ENCODE peak calls at places on chromosomes 2 and 18, in four cellular contexts. One of them, this sample, is unnamed.

GRCh38 chr2:170782673-170783072 is 12.5 kb downstream of the ERICH2 start:
- DNase-seq in H9: no peak
- DNase-seq in thoracic aorta: no peak
- DNase-seq in heart left ventricle: no peak
- DNase-seq in this sample: no peak

GRCh38 chr2:237541242-237541641 is 25.1 kb upstream of the PRLH start:
- DNase-seq in H9: no peak
- DNase-seq in thoracic aorta: no peak
- DNase-seq in heart left ventricle: no peak
- DNase-seq in this sample: no peak

GRCh38 chr2:9560628-9561027 is 5.0 kb upstream of the ADAM17 start:
- DNase-seq in H9: no peak
- DNase-seq in heart left ventricle: no peak
- DNase-seq in thoracic aorta: no peak
- DNase-seq in this sample: no peak

GRCh38 chr2:104862061-104862941 is 8.4 kb downstream of the POU3F3 start:
- DNase-seq in heart left ventricle: no peak
- DNase-seq in thoracic aorta: no peak
- DNase-seq in H9: peak
- DNase-seq in this sample: no peak

GRCh38 chr18:55588001-55588875 is at the start of gene TCF4:
- DNase-seq in thoracic aorta: no peak
- DNase-seq in heart left ventricle: peak
- DNase-seq in H9: peak
- DNase-seq in this sample: no peak

GRCh38 chr2:127001751-127002150 is 103.1 kb downstream of the TEX51 start:
- DNase-seq in H9: no peak
- DNase-seq in thoracic aorta: no peak
- DNase-seq in heart left ventricle: no peak
- DNase-seq in this sample: no peak

GRCh38 chr18:250685-251084 is 17.2 kb downstream of the THOC1 start:
- DNase-seq in H9: no peak
- DNase-seq in heart left ventricle: no peak
- DNase-seq in thoracic aorta: no peak
- DNase-seq in this sample: no peak

GRCh38 chr2:196131384-196131861 is 40.0 kb downstream of the STK17B start:
- DNase-seq in H9: peak
- DNase-seq in thoracic aorta: no peak
- DNase-seq in heart left ventricle: no peak
- DNase-seq in this sample: no peak

GRCh38 chr2:62956646-62957045 is 94.0 kb upstream of the OTX1 start:
- DNase-seq in H9: no peak
- DNase-seq in thoracic aorta: no peak
- DNase-seq in heart left ventricle: no peak
- DNase-seq in this sample: no peak

GRCh38 chr2:207188601-207189000 is 22.9 kb upstream of the KLF7 start:
- DNase-seq in heart left ventricle: no peak
- DNase-seq in thoracic aorta: no peak
- DNase-seq in H9: no peak
- DNase-seq in this sample: no peak

GRCh38 chr2:113266431-113266830 is 12.3 kb downstream of the PAX8 start:
- DNase-seq in heart left ventricle: no peak
- DNase-seq in thoracic aorta: no peak
- DNase-seq in H9: no peak
- DNase-seq in this sample: no peak

GRCh38 chr18:50737127-50737526 is 82.7 kb downstream of the MRO start:
- DNase-seq in heart left ventricle: no peak
- DNase-seq in H9: no peak
- DNase-seq in thoracic aorta: no peak
- DNase-seq in this sample: no peak

GRCh38 chr2:56107486-56107885 is 76.3 kb upstream of the CCDC85A start:
- DNase-seq in thoracic aorta: no peak
- DNase-seq in H9: no peak
- DNase-seq in heart left ventricle: no peak
- DNase-seq in this sample: no peak

GRCh38 chr2:113233593-113234550 is 44.8 kb downstream of the PAX8 start:
- DNase-seq in thoracic aorta: no peak
- DNase-seq in heart left ventricle: no peak
- DNase-seq in H9: no peak
- DNase-seq in this sample: no peak

GRCh38 chr18:596288-596881 is 403 bp upstream of the CLUL1 start:
- DNase-seq in thoracic aorta: no peak
- DNase-seq in H9: peak
- DNase-seq in heart left ventricle: no peak
- DNase-seq in this sample: no peak

GRCh38 chr2:46067501-46068292 is 229.5 kb upstream of the EPAS1 start:
- DNase-seq in heart left ventricle: no peak
- DNase-seq in H9: no peak
- DNase-seq in thoracic aorta: no peak
- DNase-seq in this sample: no peak

GRCh38 chr2:117983040-117983439 is 30.8 kb downstream of the CCDC93 start:
- DNase-seq in H9: no peak
- DNase-seq in heart left ventricle: no peak
- DNase-seq in thoracic aorta: no peak
- DNase-seq in this sample: no peak

GRCh38 chr18:68148862-68149261 is 566.0 kb downstream of the TMX3 start:
- DNase-seq in thoracic aorta: no peak
- DNase-seq in H9: peak
- DNase-seq in heart left ventricle: no peak
- DNase-seq in this sample: no peak

GRCh38 chr2:127017548-127017947 is 89.4 kb downstream of the BIN1 start:
- DNase-seq in thoracic aorta: no peak
- DNase-seq in heart left ventricle: no peak
- DNase-seq in H9: no peak
- DNase-seq in this sample: no peak

GRCh38 chr18:33010149-33010548 is 237.3 kb upstream of the KLHL14 start:
- DNase-seq in thoracic aorta: no peak
- DNase-seq in heart left ventricle: no peak
- DNase-seq in H9: no peak
- DNase-seq in this sample: no peak

GRCh38 chr2:113105047-113105446 is 22.4 kb upstream of the IL1RN start:
- DNase-seq in heart left ventricle: no peak
- DNase-seq in thoracic aorta: no peak
- DNase-seq in H9: no peak
- DNase-seq in this sample: no peak

GRCh38 chr2:37711308-37711731 is 39.9 kb upstream of the CDC42EP3 start:
- DNase-seq in H9: peak
- DNase-seq in thoracic aorta: no peak
- DNase-seq in heart left ventricle: no peak
- DNase-seq in this sample: no peak

GRCh38 chr2:147100406-147101035 is 744.3 kb upstream of the ACVR2A start:
- DNase-seq in H9: no peak
- DNase-seq in heart left ventricle: no peak
- DNase-seq in thoracic aorta: no peak
- DNase-seq in this sample: no peak

GRCh38 chr2:45716915-45717314 is 65.4 kb downstream of the PRKCE start:
- DNase-seq in thoracic aorta: no peak
- DNase-seq in heart left ventricle: no peak
- DNase-seq in H9: no peak
- DNase-seq in this sample: no peak

GRCh38 chr2:227701556-227701955 is 16.3 kb downstream of the SLC19A3 start:
- DNase-seq in H9: no peak
- DNase-seq in heart left ventricle: no peak
- DNase-seq in thoracic aorta: no peak
- DNase-seq in this sample: no peak

GRCh38 chr18:54218299-54218698 is 6.2 kb downstream of the MBD2 start:
- DNase-seq in thoracic aorta: no peak
- DNase-seq in heart left ventricle: no peak
- DNase-seq in H9: no peak
- DNase-seq in this sample: no peak

GRCh38 chr2:100185516-100185915 is 43.1 kb upstream of the AFF3 start:
- DNase-seq in H9: no peak
- DNase-seq in thoracic aorta: no peak
- DNase-seq in heart left ventricle: no peak
- DNase-seq in this sample: no peak

GRCh38 chr2:55616509-55617159 is 788 bp downstream of the PPP4R3B start:
- DNase-seq in thoracic aorta: no peak
- DNase-seq in heart left ventricle: no peak
- DNase-seq in H9: no peak
- DNase-seq in this sample: no peak

GRCh38 chr2:48530033-48530804 is at the start of gene STON1:
- DNase-seq in thoracic aorta: no peak
- DNase-seq in H9: peak
- DNase-seq in heart left ventricle: peak
- DNase-seq in this sample: no peak

GRCh38 chr2:189437931-189438330 is 3.3 kb upstream of the WDR75 start:
- DNase-seq in H9: no peak
- DNase-seq in heart left ventricle: no peak
- DNase-seq in thoracic aorta: no peak
- DNase-seq in this sample: no peak

GRCh38 chr2:189441709-189442074 is 418 bp downstream of the WDR75 start:
- DNase-seq in H9: no peak
- DNase-seq in heart left ventricle: no peak
- DNase-seq in thoracic aorta: no peak
- DNase-seq in this sample: peak

GRCh38 chr2:189440947-189441708 is at the start of gene WDR75:
- DNase-seq in thoracic aorta: peak
- DNase-seq in H9: peak
- DNase-seq in heart left ventricle: peak
- DNase-seq in this sample: peak

GRCh38 chr2:189440644-189440946 is 679 bp upstream of the WDR75 start:
- DNase-seq in thoracic aorta: no peak
- DNase-seq in H9: no peak
- DNase-seq in heart left ventricle: peak
- DNase-seq in this sample: no peak

GRCh38 chr2:189439342-189439741 is 1.9 kb upstream of the WDR75 start:
- DNase-seq in thoracic aorta: no peak
- DNase-seq in heart left ventricle: no peak
- DNase-seq in H9: no peak
- DNase-seq in this sample: no peak
- TF ChIP-seq CTCF in thoracic aorta: no peak
- TF ChIP-seq CTCF in heart left ventricle: no peak
- TF ChIP-seq CTCF in H9: peak
- TF ChIP-seq CTCF in this sample: peak

DNA sequence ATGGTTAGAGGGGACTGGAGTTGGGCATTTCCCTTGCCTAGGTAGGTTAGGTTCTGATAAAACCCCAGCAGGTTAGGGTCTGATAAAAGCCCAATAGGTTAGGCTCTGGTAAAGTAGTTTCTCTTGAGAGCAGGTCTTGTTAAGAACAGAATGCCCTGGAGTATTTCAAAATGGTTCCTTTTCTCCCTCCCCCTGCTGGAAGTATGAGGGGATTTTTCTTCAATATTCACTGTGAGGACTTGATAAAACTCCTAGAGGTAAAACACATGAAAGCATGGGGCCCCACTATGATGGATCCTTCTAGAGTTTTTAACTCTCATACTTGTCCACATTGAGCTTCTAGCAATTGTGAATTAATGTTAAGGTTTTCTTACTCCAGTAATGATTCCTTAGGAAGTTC is 27.6 kb downstream of the ANKAR start:
- DNase-seq in thoracic aorta: no peak
- DNase-seq in heart left ventricle: no peak
- DNase-seq in H9: no peak
- DNase-seq in this sample: no peak
- TF ChIP-seq CTCF in thoracic aorta: no peak
- TF ChIP-seq CTCF in heart left ventricle: no peak
- TF ChIP-seq CTCF in H9: peak
- TF ChIP-seq CTCF in this sample: peak

DNA sequence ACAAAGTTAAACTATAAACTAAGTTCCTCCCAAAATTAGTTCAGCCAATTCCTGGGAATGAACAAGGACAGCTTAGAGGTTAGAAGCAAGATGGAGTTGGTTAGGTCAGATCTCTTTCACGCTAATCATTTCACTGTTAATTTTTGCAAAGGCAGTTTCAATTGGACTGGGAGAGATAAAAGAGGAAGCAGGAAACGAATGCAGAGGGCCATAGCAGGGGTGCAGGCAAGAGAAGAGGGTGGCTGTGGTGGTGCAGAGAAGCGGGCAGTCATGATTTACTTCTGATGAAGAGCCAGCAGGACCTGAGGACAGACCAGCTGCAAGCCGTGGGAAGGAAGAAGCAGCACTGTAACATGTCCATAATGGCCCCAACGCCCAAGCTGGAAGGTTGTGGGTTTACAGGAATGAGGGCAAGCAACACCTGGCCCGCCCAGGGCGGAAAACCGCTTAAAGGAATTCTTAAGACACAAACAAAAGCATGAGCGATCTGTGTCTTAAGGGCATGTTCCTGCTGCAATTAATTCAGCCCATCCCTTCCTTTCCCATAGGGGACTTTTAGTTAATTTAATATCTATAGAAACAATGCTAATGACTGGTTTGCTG is 4.1 kb upstream of the RMP24 start:
- DNase-seq in H9: no peak
- DNase-seq in heart left ventricle: no peak
- DNase-seq in thoracic aorta: no peak
- DNase-seq in this sample: no peak
- TF ChIP-seq CTCF in H9: no peak
- TF ChIP-seq CTCF in heart left ventricle: no peak
- TF ChIP-seq CTCF in thoracic aorta: no peak
- TF ChIP-seq CTCF in this sample: no peak

GRCh38 chr18:31656754-31657153 is 27.6 kb downstream of the B4GALT6 start:
- DNase-seq in H9: no peak
- DNase-seq in heart left ventricle: no peak
- DNase-seq in thoracic aorta: no peak
- DNase-seq in this sample: no peak

GRCh38 chr18:31660763-31661162 is 23.6 kb downstream of the B4GALT6 start:
- DNase-seq in thoracic aorta: no peak
- DNase-seq in H9: no peak
- DNase-seq in heart left ventricle: no peak
- DNase-seq in this sample: no peak

GRCh38 chr18:31658670-31659573 is 25.5 kb downstream of the B4GALT6 start:
- DNase-seq in thoracic aorta: no peak
- DNase-seq in H9: no peak
- DNase-seq in heart left ventricle: no peak
- DNase-seq in this sample: no peak

GRCh38 chr18:31659574-31660149 is 24.7 kb downstream of the B4GALT6 start:
- DNase-seq in thoracic aorta: no peak
- DNase-seq in H9: no peak
- DNase-seq in heart left ventricle: no peak
- DNase-seq in this sample: no peak

DNA sequence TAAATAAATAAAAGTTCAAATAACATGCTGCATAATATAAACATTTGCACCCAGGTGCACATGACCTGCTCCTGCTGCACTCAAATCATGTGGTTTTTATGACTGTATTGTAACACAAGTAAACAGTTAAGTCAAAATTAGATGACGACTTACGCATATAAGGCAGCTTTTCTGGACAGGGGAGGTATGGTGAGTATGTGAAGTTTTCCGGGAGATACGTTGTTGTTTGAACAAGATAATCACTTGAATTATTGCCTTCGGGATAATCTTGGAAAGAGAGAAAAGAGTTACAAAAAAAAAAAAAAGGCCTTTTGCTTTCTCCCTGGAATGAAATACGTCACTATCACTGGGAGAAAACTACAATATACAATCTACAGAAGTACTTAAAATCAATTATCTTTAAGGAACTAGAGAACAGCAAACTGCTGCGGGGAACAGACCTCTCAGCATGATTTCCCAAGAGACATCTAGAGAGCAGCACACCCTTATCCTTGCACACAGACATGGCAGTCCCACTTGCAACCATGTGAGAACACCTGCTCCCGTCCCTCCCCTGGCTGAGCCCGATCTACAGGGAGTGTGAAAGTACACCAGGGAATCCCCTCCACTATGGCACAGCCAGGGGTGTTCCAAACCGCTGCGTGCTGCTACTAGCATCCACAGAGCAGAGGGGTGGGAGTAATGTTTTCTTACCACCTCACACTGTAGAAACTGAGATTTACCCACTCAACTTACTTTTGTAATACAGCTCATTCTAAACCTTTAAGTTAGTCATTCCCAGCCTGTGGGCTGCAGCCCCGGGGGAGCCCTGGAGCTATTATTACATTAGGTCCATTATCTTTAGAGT is 26.3 kb downstream of the B4GALT6 start:
- DNase-seq in H9: no peak
- DNase-seq in heart left ventricle: no peak
- DNase-seq in thoracic aorta: no peak
- DNase-seq in this sample: no peak
- TF ChIP-seq CTCF in H9: no peak
- TF ChIP-seq CTCF in heart left ventricle: no peak
- TF ChIP-seq CTCF in thoracic aorta: no peak
- TF ChIP-seq CTCF in this sample: no peak